ENCODE peak calls at places on chromosome 21, in nine cellular contexts. I, Z, U, H, P, A, B, W and L are unnamed samples.

GRCh38 chr21:32611471-32611997 is 643 bp downstream of the CFAP298 start:
- DNase-seq in W (peak; percentile 43), Z (peak; percentile 31), I (peak; percentile 48), A (peak; percentile 68), H (no peak), B (peak; percentile 44), U (no peak), P (no peak), L (no peak)

GRCh38 chr21:38277501-38278111 is 20.8 kb downstream of the KCNJ15 start:
- DNase-seq in B (peak; percentile 99), P (no peak), U (no peak), A (no peak), W (no peak), H (peak; percentile 80), I (peak; percentile 99), Z (no peak), L (peak; percentile 98)

GRCh38 chr21:16330340-16331319 is 600.8 kb downstream of the USP25 start:
- DNase-seq in I (peak; percentile 76), W (peak; percentile 73), Z (no peak), H (peak; percentile 35), P (no peak), B (peak; percentile 66), U (no peak), A (peak; percentile 2), L (peak; percentile 59)

GRCh38 chr21:42439284-42440186 is 35.8 kb downstream of the UBASH3A start:
- DNase-seq in I (no peak), A (no peak), U (no peak), W (no peak), P (no peak), H (no peak), B (no peak), Z (peak; percentile 41), L (no peak)

GRCh38 chr21:16241021-16241420 is 511.2 kb downstream of the USP25 start:
- DNase-seq in B (no peak), U (no peak), Z (no peak), I (no peak), A (no peak), H (no peak), P (no peak), W (no peak), L (no peak)

GRCh38 chr21:35563885-35564451 is 496.4 kb downstream of the SETD4 start:
- DNase-seq in Z (no peak), I (peak; percentile 66), W (peak; percentile 37), A (no peak), H (peak; percentile 87), U (no peak), P (no peak), B (peak; percentile 100), L (peak; percentile 98)

GRCh38 chr21:28871388-28872015 is 121.2 kb downstream of the LTN1 start:
- DNase-seq in P (no peak), H (no peak), Z (no peak), U (no peak), B (no peak), W (no peak), I (no peak), A (no peak), L (no peak)

GRCh38 chr21:27171704-27172103 is 204.8 kb upstream of the ADAMTS5 start:
- DNase-seq in U (no peak), H (peak; percentile 39), B (peak; percentile 44), W (no peak), A (no peak), P (no peak), I (no peak), Z (no peak), L (no peak)

GRCh38 chr21:44448651-44449131 is 6.6 kb upstream of the LRRC3 start:
- DNase-seq in U (no peak), I (no peak), B (no peak), A (no peak), P (no peak), Z (no peak), H (no peak), W (no peak), L (no peak)

GRCh38 chr21:33518899-33519298 is 23.0 kb downstream of the GART start:
- DNase-seq in B (no peak), H (no peak), W (no peak), U (no peak), I (no peak), Z (no peak), A (no peak), P (no peak), L (no peak)

GRCh38 chr21:36454079-36454478 is 25.8 kb downstream of the CLDN14 start:
- DNase-seq in U (no peak), B (no peak), P (no peak), Z (no peak), H (no peak), A (no peak), W (peak; percentile 97), I (no peak), L (no peak)

GRCh38 chr21:45767071-45768006 is 123.8 kb downstream of the PCBP3 start:
- DNase-seq in P (no peak), H (no peak), I (peak; percentile 34), W (no peak), U (peak; percentile 44), Z (no peak), A (no peak), B (no peak), L (peak; percentile 3)

GRCh38 chr21:17050646-17051045 is 462.2 kb upstream of the CXADR start:
- DNase-seq in I (no peak), B (no peak), Z (no peak), H (no peak), W (no peak), U (no peak), P (no peak), A (no peak), L (no peak)

GRCh38 chr21:26148834-26149354 is 21.7 kb downstream of the APP start:
- DNase-seq in Z (no peak), W (no peak), P (no peak), B (peak; percentile 69), A (no peak), I (peak; percentile 70), U (no peak), H (no peak), L (no peak)

GRCh38 chr21:27495836-27496235 is 528.9 kb upstream of the ADAMTS5 start:
- DNase-seq in A (no peak), Z (no peak), H (no peak), P (no peak), U (no peak), W (no peak), I (no peak), B (no peak), L (no peak)

GRCh38 chr21:31142600-31142999 is 104.3 kb upstream of the KRTAP19-8 start:
- DNase-seq in I (no peak), W (peak; percentile 16), A (no peak), B (no peak), P (no peak), Z (no peak), H (no peak), U (no peak), L (no peak)

GRCh38 chr21:46388896-46389295 is 64.9 kb downstream of the PCNT start:
- DNase-seq in B (no peak), P (no peak), H (no peak), A (no peak), W (no peak), I (no peak), U (no peak), Z (no peak), L (no peak)

GRCh38 chr21:45640001-45640887 is 3.3 kb upstream of the PCBP3 start:
- DNase-seq in A (peak; percentile 54), P (no peak), U (no peak), Z (no peak), B (no peak), H (no peak), I (no peak), W (peak; percentile 38), L (no peak)

GRCh38 chr21:34360488-34361241 is 3.1 kb upstream of the KCNE2 start:
- DNase-seq in P (no peak), Z (no peak), H (no peak), I (no peak), B (no peak), U (no peak), W (no peak), A (no peak), L (no peak)

GRCh38 chr21:25369524-25370300 is 237.6 kb downstream of the MRPL39 start:
- DNase-seq in W (no peak), I (peak; percentile 81), P (no peak), B (peak; percentile 66), Z (no peak), H (no peak), A (no peak), U (no peak), L (peak; percentile 31)